ENCODE peak calls at places on chromosomes 12 and 14, in nine cellular contexts. K is T follicular helper cell; B is GM10248; M is Peyer's patch; I is stimulated activated CD8-positive, alpha-beta memory T cell treated with anti-CD3 and anti-CD28 coated beads, Interleukin-4, amount 100 ng/mL, for 4 hours; R is EL; F is lower leg skin; S is transverse colon; E is glomerular endothelial cell. G is an unnamed sample.

GRCh38 chr12:115000038-115000437 is 316.1 kb upstream of the TBX3 start:
- DNase-seq in K (no peak), B (no peak), M (no peak), I (no peak), R (peak; percentile 52), F (no peak), S (no peak), E (no peak), G (no peak)

GRCh38 chr14:92540472-92541048 is 27.0 kb downstream of the RIN3 start:
- DNase-seq in K (no peak), B (no peak), M (peak; percentile 89), I (no peak), R (peak; percentile 99), F (peak; percentile 89), S (peak; percentile 89), E (peak; percentile 99), G (peak; percentile 90)

GRCh38 chr12:34526946-34527345 is 504.6 kb downstream of the ALG10 start:
- DNase-seq in K (no peak), B (no peak), M (no peak), I (no peak), R (no peak), F (no peak), S (no peak), E (no peak), G (no peak)

GRCh38 chr12:123602651-123603195 is 824 bp downstream of the DDX55 start:
- DNase-seq in K (no peak), B (peak; percentile 34), M (no peak), I (no peak), R (peak; percentile 27), F (no peak), S (no peak), E (no peak), G (no peak)

GRCh38 chr12:90036641-90037040 is 328.0 kb upstream of the ATP2B1 start:
- DNase-seq in K (no peak), B (no peak), M (no peak), I (no peak), R (peak; percentile 80), F (no peak), S (no peak), E (no peak), G (no peak)

GRCh38 chr12:62434504-62435336 is 31.9 kb upstream of the MON2 start:
- DNase-seq in K (no peak), B (peak; percentile 40), M (no peak), I (no peak), R (peak; percentile 12), F (no peak), S (peak; percentile 21), E (no peak), G (no peak)

GRCh38 chr12:16036073-16036472 is 124.9 kb downstream of the DERA start:
- DNase-seq in K (no peak), B (no peak), M (no peak), I (no peak), R (no peak), F (no peak), S (no peak), E (no peak), G (no peak)

GRCh38 chr14:76926521-76927251 is 100.5 kb downstream of the LRRC74A start:
- DNase-seq in K (peak; percentile 78), B (peak; percentile 80), M (no peak), I (no peak), R (no peak), F (peak; percentile 61), S (no peak), E (no peak), G (no peak)

GRCh38 chr12:85519163-85519562 is 239.1 kb downstream of the ALX1 start:
- DNase-seq in K (no peak), B (no peak), M (no peak), I (no peak), R (no peak), F (no peak), S (no peak), E (no peak), G (no peak)

GRCh38 chr14:81990312-81990761 is 456.7 kb upstream of the SEL1L start:
- DNase-seq in K (peak; percentile 4), B (peak; percentile 26), M (no peak), I (no peak), R (peak; percentile 33), F (peak; percentile 40), S (peak; percentile 27), E (peak; percentile 33), G (peak; percentile 52)

GRCh38 chr12:49432616-49433015 is 65.4 kb downstream of the SPATS2 start:
- DNase-seq in K (no peak), B (no peak), M (no peak), I (no peak), R (no peak), F (no peak), S (no peak), E (no peak), G (no peak)

GRCh38 chr12:122891661-122892525 is 4.0 kb downstream of the VPS37B start:
- DNase-seq in K (no peak), B (no peak), M (no peak), I (no peak), R (peak; percentile 83), F (no peak), S (no peak), E (no peak), G (peak; percentile 31)

GRCh38 chr14:31025335-31026075 is at the start of gene AP4S1:
- DNase-seq in K (peak; percentile 20), B (peak; percentile 39), M (peak; percentile 74), I (peak; percentile 13), R (peak; percentile 41), F (peak; percentile 37), S (peak; percentile 55), E (no peak), G (peak; percentile 63)

GRCh38 chr14:36766974-36767373 is 105.3 kb downstream of the PAX9 start:
- DNase-seq in K (no peak), B (no peak), M (no peak), I (no peak), R (no peak), F (no peak), S (no peak), E (no peak), G (no peak)

GRCh38 chr14:100392266-100392850 is 69.2 kb downstream of the SLC25A47 start:
- DNase-seq in K (no peak), B (no peak), M (no peak), I (no peak), R (peak; percentile 20), F (no peak), S (no peak), E (no peak), G (no peak)

GRCh38 chr14:102795060-102795925 is 18.0 kb downstream of the TRAF3 start:
- DNase-seq in K (no peak), B (no peak), M (no peak), I (no peak), R (peak; percentile 89), F (peak; percentile 73), S (peak; percentile 70), E (no peak), G (peak; percentile 72)

GRCh38 chr14:37903561-37904191 is 304.0 kb upstream of the SSTR1 start:
- DNase-seq in K (no peak), B (peak; percentile 14), M (no peak), I (no peak), R (peak; percentile 70), F (no peak), S (no peak), E (peak; percentile 27), G (no peak)

GRCh38 chr12:119012179-119012578 is 30.8 kb downstream of the SRRM4 start:
- DNase-seq in K (no peak), B (no peak), M (no peak), I (no peak), R (no peak), F (no peak), S (no peak), E (no peak), G (no peak)

GRCh38 chr14:58066115-58066514 is 85.9 kb downstream of the ARMH4 start:
- DNase-seq in K (no peak), B (no peak), M (no peak), I (no peak), R (no peak), F (no peak), S (no peak), E (no peak), G (no peak)

GRCh38 chr14:99513183-99513694 is 32.0 kb downstream of the CCNK start:
- DNase-seq in K (no peak), B (no peak), M (no peak), I (no peak), R (no peak), F (no peak), S (no peak), E (no peak), G (peak; percentile 43)

GRCh38 chr14:36522347-36522971 is 2.4 kb upstream of the NKX2-1 start:
- DNase-seq in K (no peak), B (peak; percentile 19), M (no peak), I (no peak), R (no peak), F (no peak), S (no peak), E (no peak), G (no peak)

GRCh38 chr14:38145142-38145541 is 62.6 kb upstream of the SSTR1 start:
- DNase-seq in K (no peak), B (no peak), M (no peak), I (no peak), R (no peak), F (peak; percentile 35), S (no peak), E (no peak), G (no peak)

GRCh38 chr12:104637616-104638015 is 180.9 kb downstream of the CHST11 start:
- DNase-seq in K (no peak), B (no peak), M (no peak), I (no peak), R (no peak), F (peak; percentile 20), S (no peak), E (no peak), G (no peak)

GRCh38 chr14:68734231-68734732 is 58.6 kb downstream of the ZFP36L1 start:
- DNase-seq in K (no peak), B (peak; percentile 59), M (no peak), I (peak; percentile 19), R (no peak), F (no peak), S (no peak), E (no peak), G (no peak)

GRCh38 chr12:131046813-131047788 is 93.4 kb downstream of the ADGRD1 start:
- DNase-seq in K (no peak), B (peak; percentile 47), M (peak; percentile 48), I (no peak), R (no peak), F (peak; percentile 44), S (no peak), E (no peak), G (no peak)

G was measured in left lobe of liver.